ENCODE peak calls at places on chromosomes 6 and 20, in six cellular contexts. H is bronchial epithelial cell, U is IMR-90, N is mucosa of descending colon, V is cardiac fibroblast, P is neural crest cell. G is an unnamed sample.

GRCh38 chr20:38073307-38074010 is 39.9 kb downstream of the RPRD1B start:
- DNase-seq in P (peak), U (peak), H (peak), N (no peak), V (peak), G (no peak)

GRCh38 chr6:41689171-41690008 is 46.0 kb downstream of the TFEB start:
- DNase-seq in U (peak), V (peak), P (no peak), H (peak), N (peak), G (no peak)

GRCh38 chr6:80319286-80319685 is 212.8 kb downstream of the BCKDHB start:
- DNase-seq in N (no peak), U (no peak), P (no peak), H (peak), V (peak), G (no peak)

GRCh38 chr6:168045706-168046620 is 33.0 kb downstream of the FRMD1 start:
- DNase-seq in H (no peak), V (no peak), P (no peak), U (peak), N (peak), G (no peak)

GRCh38 chr6:114108119-114109002 is 137.4 kb upstream of the HDAC2 start:
- DNase-seq in N (no peak), U (peak), H (peak), P (peak), V (peak), G (no peak)

GRCh38 chr20:39875493-39876110 is 813.4 kb downstream of the MAFB start:
- DNase-seq in N (no peak), U (no peak), V (no peak), P (no peak), H (no peak), G (no peak)

GRCh38 chr20:38897267-38897666 is 28.9 kb upstream of the FAM83D start:
- DNase-seq in N (no peak), U (no peak), H (no peak), V (no peak), P (no peak), G (no peak)

GRCh38 chr20:63122626-63123025 is 93.3 kb downstream of the YTHDF1 start:
- DNase-seq in V (no peak), N (no peak), H (no peak), P (no peak), U (no peak), G (no peak)

GRCh38 chr6:19327684-19328083 is 509.5 kb upstream of the ID4 start:
- DNase-seq in N (no peak), H (no peak), U (no peak), V (no peak), P (no peak), G (no peak)

GRCh38 chr20:16528078-16528477 is 45.2 kb downstream of the KIF16B start:
- DNase-seq in H (peak), P (no peak), N (peak), V (peak), U (peak), G (no peak)

GRCh38 chr6:32216292-32216691 is 7.6 kb downstream of the NOTCH4 start:
- DNase-seq in H (no peak), V (no peak), N (no peak), P (no peak), U (no peak), G (no peak)

GRCh38 chr20:40134176-40134575 is 554.9 kb downstream of the MAFB start:
- DNase-seq in U (no peak), N (no peak), P (no peak), H (no peak), V (no peak), G (no peak)

GRCh38 chr6:170125447-170126300 is 165.2 kb downstream of the DLL1 start:
- DNase-seq in U (no peak), V (no peak), H (no peak), P (no peak), N (no peak), G (no peak)

GRCh38 chr20:3563113-3563512 is 92.3 kb downstream of the ATRN start:
- DNase-seq in N (no peak), H (no peak), V (no peak), U (peak), P (no peak), G (no peak)

GRCh38 chr6:168083142-168083885 is 4.3 kb upstream of the FRMD1 start:
- DNase-seq in H (no peak), N (no peak), V (no peak), P (no peak), U (no peak), G (no peak)

GRCh38 chr6:9527679-9528286 is 887.1 kb downstream of the TFAP2A start:
- DNase-seq in V (peak), N (no peak), H (no peak), U (no peak), P (no peak), G (no peak)

GRCh38 chr6:21664263-21665081 is 70.9 kb downstream of the SOX4 start:
- DNase-seq in N (peak), V (peak), U (no peak), P (peak), H (no peak), G (no peak)

GRCh38 chr6:133632906-133633305 is 256.0 kb upstream of the TCF21 start:
- DNase-seq in U (no peak), N (no peak), V (no peak), H (no peak), P (no peak), G (no peak)

GRCh38 chr20:50713677-50714101 is 17.7 kb upstream of the PARD6B start:
- DNase-seq in U (peak), P (no peak), H (peak), V (peak), N (no peak), G (no peak)

GRCh38 chr20:14687317-14687716 is 349.9 kb upstream of the FLRT3 start:
- DNase-seq in N (no peak), V (peak), H (peak), P (no peak), U (no peak), G (no peak)

GRCh38 chr6:139342957-139343750 is 31.3 kb downstream of the CITED2 start:
- DNase-seq in U (no peak), P (no peak), V (no peak), H (peak), N (no peak), G (no peak)

GRCh38 chr6:111606620-111607115 is 990 bp upstream of the TRAF3IP2 start:
- DNase-seq in N (no peak), H (no peak), P (no peak), V (peak), U (no peak), G (no peak)

GRCh38 chr6:108115598-108116058 is 41.1 kb upstream of the OSTM1 start:
- DNase-seq in V (peak), N (no peak), U (peak), P (no peak), H (no peak), G (no peak)

GRCh38 chr6:113318553-113318952 is 538.6 kb upstream of the MARCKS start:
- DNase-seq in P (no peak), N (no peak), V (peak), U (peak), H (peak), G (no peak)

GRCh38 chr6:139888691-139889122 is 514.3 kb upstream of the CITED2 start:
- DNase-seq in N (no peak), H (no peak), V (no peak), U (peak), P (peak), G (no peak)

GRCh38 chr6:122007366-122007765 is 392.1 kb upstream of the HSF2 start:
- DNase-seq in P (no peak), N (no peak), V (no peak), H (no peak), U (peak), G (no peak)

GRCh38 chr6:89132087-89132486 is 13.8 kb upstream of the PM20D2 start:
- DNase-seq in P (no peak), V (no peak), N (no peak), U (no peak), H (no peak), G (no peak)

GRCh38 chr6:56593801-56594318 is 48.8 kb downstream of the DST start:
- DNase-seq in U (peak), P (no peak), H (no peak), N (no peak), V (peak), G (no peak)

GRCh38 chr20:47232518-47232917 is 124.0 kb downstream of the ZMYND8 start:
- DNase-seq in H (no peak), P (no peak), U (no peak), V (no peak), N (no peak), G (no peak)
- TF ChIP-seq CTCF in H (no peak), P (no peak), U (no peak), V (no peak), N (no peak), G (no peak)

GRCh38 chr20:59747671-59748515 is 143.6 kb downstream of the PHACTR3 start:
- DNase-seq in N (no peak), V (no peak), P (no peak), H (no peak), U (no peak), G (no peak)
- TF ChIP-seq CTCF in N (no peak), V (no peak), P (no peak), H (no peak), U (no peak), G (no peak)

GRCh38 chr6:43497129-43497396 is 13.1 kb downstream of the LRRC73 start:
- DNase-seq in P (no peak), N (no peak), H (no peak), V (no peak), U (no peak), G (no peak)

GRCh38 chr6:43495409-43495941 is 14.7 kb downstream of the LRRC73 start:
- DNase-seq in H (peak), V (no peak), P (no peak), N (no peak), U (no peak), G (no peak)

GRCh38 chr6:43497694-43498093 is 12.5 kb downstream of the LRRC73 start:
- DNase-seq in P (no peak), H (no peak), N (no peak), V (no peak), U (no peak), G (no peak)

GRCh38 chr6:43494766-43495165 is 15.4 kb downstream of the LRRC73 start:
- DNase-seq in V (no peak), H (no peak), U (no peak), P (no peak), N (no peak), G (no peak)

DNA sequence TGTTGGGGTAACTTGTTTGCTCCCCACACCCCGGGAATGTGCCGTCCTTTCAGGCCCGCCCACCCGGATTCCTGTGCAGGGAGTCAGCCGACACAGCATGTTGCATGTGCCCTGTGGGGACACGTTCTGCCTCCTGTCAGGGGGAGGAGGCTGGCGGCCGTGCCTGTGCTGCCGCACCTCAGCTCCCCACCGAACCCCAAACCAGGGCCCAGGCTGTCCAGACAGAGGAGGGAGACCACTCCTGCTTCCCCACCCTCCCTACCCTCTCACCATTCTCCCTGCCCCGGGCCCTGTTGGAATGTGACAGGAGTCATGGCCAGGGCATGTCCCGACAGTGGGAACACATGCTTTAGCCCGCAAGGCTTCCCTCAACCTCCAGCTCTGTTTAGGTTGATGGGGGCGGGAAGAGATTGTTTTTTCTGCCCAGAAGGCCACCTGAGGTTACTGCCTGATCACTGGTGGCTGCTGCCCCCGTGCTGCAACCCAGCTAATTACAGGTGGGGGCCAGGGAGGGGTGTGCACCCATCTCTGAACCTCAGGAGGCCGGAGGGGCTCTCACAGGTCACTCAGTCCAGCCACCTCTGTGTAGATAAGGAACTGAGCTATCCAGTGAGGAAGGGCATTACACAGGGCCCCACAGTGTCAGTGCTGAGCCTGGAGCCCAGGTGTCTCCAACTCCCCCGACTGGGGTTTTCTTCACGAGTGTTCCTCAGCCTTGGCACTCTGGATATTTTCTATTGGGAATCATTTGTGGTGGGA is 13.6 kb downstream of the LRRC73 start:
- DNase-seq in N (no peak), H (peak), V (peak), U (peak), P (no peak), G (no peak)
- TF ChIP-seq CTCF in N (no peak), H (peak), V (peak), U (peak), P (peak), G (no peak)

GRCh38 chr6:158387036-158387435 is 74.8 kb downstream of the TULP4 start:
- DNase-seq in N (no peak), H (no peak), U (no peak), V (no peak), P (no peak), G (no peak)
- TF ChIP-seq CTCF in N (no peak), H (no peak), U (peak), V (no peak), P (peak), G (no peak)

GRCh38 chr6:11675610-11676009 is 103.0 kb downstream of the ADTRP start:
- DNase-seq in U (no peak), P (no peak), N (no peak), V (peak), H (peak), G (no peak)
- TF ChIP-seq CTCF in U (peak), P (peak), N (no peak), V (peak), H (peak), G (no peak)

DNA sequence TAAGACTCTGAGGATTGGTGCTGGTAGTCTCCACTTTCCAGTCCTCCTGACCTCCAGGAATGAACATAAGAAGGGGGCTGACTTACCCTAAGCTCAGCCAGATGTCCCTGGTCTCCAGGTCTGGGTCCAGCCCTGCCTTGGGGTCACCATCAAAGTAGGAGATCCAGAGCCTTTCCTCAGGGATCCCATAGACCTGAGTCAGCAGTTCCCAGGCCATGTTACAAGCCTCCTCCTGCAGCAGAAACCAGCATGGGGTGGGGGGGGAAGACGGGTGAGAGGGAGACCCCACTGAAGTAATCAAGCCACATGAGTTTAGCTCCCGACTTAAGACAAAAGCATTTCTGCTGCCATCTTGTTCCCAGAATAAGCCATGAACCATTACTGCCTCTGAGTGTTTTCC is 1.8 kb downstream of the AARS2 start:
- DNase-seq in V (no peak), H (no peak), N (no peak), P (no peak), U (no peak), G (no peak)
- TF ChIP-seq CTCF in V (no peak), H (no peak), N (no peak), P (no peak), U (no peak), G (no peak)

DNA sequence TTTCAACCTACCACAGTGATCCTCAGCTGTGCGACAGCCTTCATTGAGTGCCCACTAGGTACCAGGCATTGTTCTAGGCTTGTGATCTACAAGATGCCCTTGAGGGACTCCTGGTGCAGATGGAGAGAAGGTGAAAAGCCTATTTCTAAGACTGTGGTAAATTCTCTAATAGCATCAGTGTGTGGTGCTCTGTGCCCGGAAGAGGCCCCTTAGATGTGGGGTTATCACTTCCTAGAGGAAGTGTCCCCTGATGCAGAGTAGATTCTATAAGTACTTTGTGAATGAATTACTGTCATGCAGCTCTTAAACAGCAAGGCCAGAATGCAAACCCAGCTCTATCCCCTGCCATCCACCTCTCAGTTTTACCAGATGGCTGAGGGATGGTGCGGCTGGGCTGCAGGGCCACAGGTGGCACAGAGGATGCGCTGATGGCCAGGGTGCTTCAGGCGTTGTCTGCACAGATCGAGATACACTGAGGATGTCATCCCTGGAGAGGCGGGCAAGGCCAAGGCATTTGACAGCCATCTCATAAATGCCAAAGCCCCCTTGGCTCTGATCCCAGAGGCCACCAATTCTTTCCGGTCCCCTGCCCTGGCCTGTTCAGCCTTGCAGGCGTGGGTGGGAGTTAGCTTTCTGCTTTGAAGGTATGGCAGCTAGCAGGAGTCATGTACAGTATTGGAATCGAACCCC is 96.7 kb downstream of the TOX2 start:
- DNase-seq in H (no peak), V (no peak), N (no peak), U (no peak), P (no peak), G (no peak)
- TF ChIP-seq CTCF in H (no peak), V (no peak), N (no peak), U (no peak), P (no peak), G (no peak)

G was measured in activated B cell treated with CpG ODN at 0.5 μM for 24 hours.